ENCODE peak calls at places on chromosome 20, in six cellular contexts. U is HepG2, C is A549, W is K562, N is GM12878, V is upper lobe of left lung. B is an unnamed sample.
A peak's percentile ranks its signal among the peaks of the same experiment; 100 is the strongest.

GRCh38 chr20:21430031-21430430 is 32.7 kb upstream of the NKX2-4 start:
- ATAC-seq in W (no peak), N (no peak), C (no peak), U (no peak), V (no peak), B (no peak)

GRCh38 chr20:58976095-58976730 is 4.8 kb upstream of the NELFCD start:
- ATAC-seq in V (no peak), C (no peak), U (no peak), W (no peak), N (peak; percentile 74), B (no peak)

GRCh38 chr20:10309326-10309725 is 90.7 kb downstream of the SNAP25 start:
- ATAC-seq in U (no peak), W (no peak), V (no peak), N (no peak), C (peak; percentile 66), B (no peak)

GRCh38 chr20:56439784-56440291 is 27.8 kb downstream of the CASS4 start:
- ATAC-seq in N (peak; percentile 14), V (peak; percentile 47), C (no peak), U (no peak), W (no peak), B (peak; percentile 92)

GRCh38 chr20:33393609-33394008 is 7.7 kb downstream of the CDK5RAP1 start:
- ATAC-seq in W (no peak), C (no peak), N (no peak), U (peak; percentile 44), V (no peak), B (no peak)

GRCh38 chr20:19026121-19026878 is 186.1 kb upstream of the SLC24A3 start:
- ATAC-seq in U (no peak), N (peak; percentile 86), V (peak; percentile 40), W (no peak), C (no peak), B (peak; percentile 25)

GRCh38 chr20:42611423-42611822 is 578.3 kb downstream of the PTPRT start:
- ATAC-seq in V (no peak), W (no peak), C (no peak), N (no peak), U (no peak), B (no peak)

GRCh38 chr20:43836790-43837189 is 77.9 kb upstream of the TOX2 start:
- ATAC-seq in C (no peak), N (no peak), V (no peak), U (no peak), W (no peak), B (no peak)

GRCh38 chr20:9323622-9324021 is 190.8 kb upstream of the LAMP5 start:
- ATAC-seq in U (peak; percentile 100), W (peak; percentile 70), V (peak; percentile 41), N (peak; percentile 63), C (peak; percentile 97), B (no peak)

GRCh38 chr20:48187891-48188290 is 402.6 kb upstream of the SULF2 start:
- ATAC-seq in U (no peak), W (no peak), C (no peak), N (no peak), V (no peak), B (no peak)

DNA sequence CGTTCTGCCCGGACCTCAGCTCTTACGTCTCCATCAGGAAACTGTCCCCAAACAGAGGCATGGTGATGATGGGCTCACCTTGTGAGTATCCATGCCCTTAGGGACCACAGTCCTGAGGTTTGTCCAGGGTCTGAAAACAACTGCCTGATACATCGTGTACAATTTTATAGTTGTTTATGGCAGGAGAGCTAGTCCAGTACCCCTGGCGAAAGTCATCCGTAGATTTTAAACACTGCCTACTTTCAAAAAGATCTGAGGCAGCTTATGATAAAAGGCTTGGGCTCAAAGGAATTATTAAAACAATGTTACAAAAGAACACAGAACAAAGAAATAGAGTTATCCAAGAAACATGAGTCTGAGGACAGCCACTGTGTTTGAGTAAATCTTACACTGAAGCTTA is 14.0 kb downstream of the NTSR1 start:
- ATAC-seq in W (no peak), U (no peak), V (no peak), C (no peak), N (no peak), B (no peak)
- TF ChIP-seq EP300 in W (no peak), U (no peak), V (no peak), C (no peak), N (no peak), B (no peak)

GRCh38 chr20:15673206-15673605 is 900.0 kb downstream of the KIF16B start:
- ATAC-seq in N (no peak), U (no peak), V (no peak), C (no peak), W (no peak), B (no peak)

GRCh38 chr20:15674253-15675145 is 898.7 kb downstream of the KIF16B start:
- ATAC-seq in U (no peak), V (no peak), N (no peak), C (no peak), W (no peak), B (no peak)

GRCh38 chr20:15675151-15675550 is 898.1 kb downstream of the KIF16B start:
- ATAC-seq in W (no peak), U (no peak), N (no peak), C (no peak), V (no peak), B (no peak)

GRCh38 chr20:15675813-15676484 is 897.3 kb downstream of the KIF16B start:
- ATAC-seq in V (no peak), U (no peak), C (no peak), N (no peak), W (no peak), B (no peak)

GRCh38 chr20:15676815-15677214 is 896.4 kb downstream of the KIF16B start:
- ATAC-seq in C (no peak), V (no peak), U (no peak), N (no peak), W (no peak), B (no peak)
- H3K4me3 ChIP-seq in C (no peak overlapping the region), V (no peak overlapping the region), U (no peak overlapping the region), N (no peak overlapping the region), W (no peak overlapping the region), B (no peak overlapping the region)

GRCh38 chr20:23103284-23104018 is 17.3 kb upstream of the CD93 start:
- ATAC-seq in U (no peak), N (no peak), V (peak; percentile 49), C (no peak), W (no peak), B (no peak)

GRCh38 chr20:23108871-23109270 is 22.7 kb upstream of the CD93 start:
- ATAC-seq in N (no peak), U (no peak), C (no peak), W (no peak), V (no peak), B (no peak)

GRCh38 chr20:23101696-23102095 is 15.6 kb upstream of the CD93 start:
- ATAC-seq in C (no peak), W (no peak), N (no peak), U (no peak), V (no peak), B (no peak)

GRCh38 chr20:23105193-23105592 is 19.1 kb upstream of the CD93 start:
- ATAC-seq in V (no peak), U (no peak), W (no peak), C (no peak), N (no peak), B (no peak)

DNA sequence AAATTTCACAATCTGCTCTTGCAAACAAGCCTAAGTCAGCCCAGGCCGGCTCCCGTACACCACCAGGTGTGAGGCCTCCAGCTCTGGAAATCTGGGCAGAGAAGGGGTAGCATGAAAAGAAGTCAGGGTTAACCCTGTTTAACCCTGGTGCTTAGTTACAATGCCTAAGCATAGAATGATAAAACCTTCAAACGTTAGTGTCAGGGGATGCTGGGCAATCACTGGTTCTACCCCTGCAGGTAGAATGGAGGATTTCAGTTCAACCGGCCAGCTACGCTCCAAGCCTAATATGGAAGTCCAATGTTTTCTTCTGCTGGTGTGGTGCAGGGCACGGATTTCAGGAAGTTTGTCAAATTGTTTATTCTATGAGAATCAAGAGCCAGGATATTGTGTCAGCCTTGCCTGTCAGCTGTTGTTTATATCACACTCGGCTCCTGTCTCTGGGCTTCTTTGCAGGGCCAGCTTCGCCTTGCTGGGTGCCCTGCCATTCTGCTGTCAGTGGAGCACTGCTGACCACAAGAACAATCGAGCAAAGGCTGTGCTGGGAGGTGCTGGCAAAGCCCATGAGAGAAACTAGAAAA is 20.2 kb upstream of the CD93 start:
- ATAC-seq in U (peak; percentile 76), N (no peak), C (no peak), W (peak; percentile 54), V (peak; percentile 57), B (peak; percentile 82)
- TF ChIP-seq EP300 in U (no peak), N (no peak), C (no peak), W (no peak), V (no peak), B (no peak)

DNA sequence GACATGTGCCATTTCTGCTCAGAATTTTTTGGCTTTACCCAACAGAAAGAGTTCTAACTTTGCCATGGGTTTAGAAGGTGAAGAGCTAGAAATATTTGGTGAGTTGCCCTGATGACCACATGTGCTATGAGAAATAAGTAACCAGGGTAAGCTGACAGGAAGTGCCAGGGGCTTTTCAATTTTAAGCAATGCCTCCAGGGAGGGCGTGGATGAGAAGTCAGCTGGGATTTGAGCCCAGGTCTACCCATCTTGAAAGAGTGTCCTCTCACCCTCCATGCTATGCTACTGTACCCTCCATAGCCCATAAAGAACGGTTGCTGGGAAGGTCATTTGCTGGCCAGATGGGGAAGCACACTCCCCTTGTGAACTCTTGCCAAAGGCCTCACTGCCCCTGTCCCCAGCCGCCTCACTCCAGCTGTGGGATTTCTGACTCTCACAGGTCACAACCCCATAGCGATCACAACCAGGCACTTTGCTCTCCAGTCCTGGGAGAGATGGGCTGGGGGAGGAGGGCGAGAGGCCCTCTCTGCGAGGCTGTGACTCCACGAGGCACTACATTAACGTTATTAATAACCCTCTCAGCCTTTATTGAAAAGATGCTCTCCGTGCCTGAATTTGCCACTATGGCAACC is 291.0 kb downstream of the DHX35 start:
- ATAC-seq in U (no peak), W (no peak), V (no peak), N (no peak), C (no peak), B (no peak)
- H3K4me3 ChIP-seq in U (no peak overlapping the region), W (no peak overlapping the region), V (no peak overlapping the region), N (no peak overlapping the region), C (no peak overlapping the region), B (no peak overlapping the region)